ENCODE peak calls at places on chromosomes 12 and 14, in five cellular contexts. One of them, this sample, is unnamed.

GRCh38 chr14:52907949-52908348 is 42.9 kb downstream of the FERMT2 start:
- DNase-seq in K562: no peak
- DNase-seq in GM12878: no peak
- DNase-seq in HepG2: no peak
- DNase-seq in SK-N-SH: no peak
- DNase-seq in this sample: no peak

GRCh38 chr12:113842699-113843098 is 123.4 kb downstream of the RBM19 start:
- DNase-seq in K562: no peak
- DNase-seq in GM12878: no peak
- DNase-seq in HepG2: no peak
- DNase-seq in SK-N-SH: no peak
- DNase-seq in this sample: no peak

GRCh38 chr14:76936483-76936882 is 92.0 kb downstream of the IRF2BPL start:
- DNase-seq in K562: no peak
- DNase-seq in GM12878: no peak
- DNase-seq in HepG2: no peak
- DNase-seq in SK-N-SH: no peak
- DNase-seq in this sample: peak; percentile 54

GRCh38 chr14:81208489-81208888 is 12.3 kb downstream of the GTF2A1 start:
- DNase-seq in K562: no peak
- DNase-seq in GM12878: no peak
- DNase-seq in HepG2: no peak
- DNase-seq in SK-N-SH: no peak
- DNase-seq in this sample: no peak

GRCh38 chr12:110333201-110333600 is 52.2 kb downstream of the ATP2A2 start:
- DNase-seq in K562: no peak
- DNase-seq in GM12878: no peak
- DNase-seq in HepG2: no peak
- DNase-seq in SK-N-SH: no peak
- DNase-seq in this sample: no peak

GRCh38 chr14:93105362-93105761 is 10.4 kb downstream of the ITPK1 start:
- DNase-seq in K562: no peak
- DNase-seq in GM12878: no peak
- DNase-seq in HepG2: no peak
- DNase-seq in SK-N-SH: no peak
- DNase-seq in this sample: peak; percentile 75

GRCh38 chr14:36426836-36427235 is 93.2 kb downstream of the NKX2-1 start:
- DNase-seq in K562: no peak
- DNase-seq in GM12878: no peak
- DNase-seq in HepG2: no peak
- DNase-seq in SK-N-SH: no peak
- DNase-seq in this sample: no peak

GRCh38 chr12:3607821-3608220 is 116.8 kb downstream of the PRMT8 start:
- DNase-seq in K562: no peak
- DNase-seq in GM12878: no peak
- DNase-seq in HepG2: no peak
- DNase-seq in SK-N-SH: no peak
- DNase-seq in this sample: no peak

GRCh38 chr12:27549801-27550652 is 26.0 kb downstream of the PPFIBP1 start:
- DNase-seq in K562: peak; percentile 22
- DNase-seq in GM12878: no peak
- DNase-seq in HepG2: peak; percentile 99
- DNase-seq in SK-N-SH: no peak
- DNase-seq in this sample: peak; percentile 97

GRCh38 chr14:38197761-38198345 is 9.9 kb upstream of the SSTR1 start:
- DNase-seq in K562: no peak
- DNase-seq in GM12878: no peak
- DNase-seq in HepG2: no peak
- DNase-seq in SK-N-SH: no peak
- DNase-seq in this sample: peak; percentile 65

GRCh38 chr12:20212658-20213387 is 155.5 kb upstream of the PDE3A start:
- DNase-seq in K562: no peak
- DNase-seq in GM12878: no peak
- DNase-seq in HepG2: no peak
- DNase-seq in SK-N-SH: peak; percentile 61
- DNase-seq in this sample: peak; percentile 98

GRCh38 chr12:46990211-46990610 is 89.2 kb upstream of the PCED1B start:
- DNase-seq in K562: no peak
- DNase-seq in GM12878: no peak
- DNase-seq in HepG2: no peak
- DNase-seq in SK-N-SH: no peak
- DNase-seq in this sample: no peak

GRCh38 chr14:76267322-76268012 is 108.5 kb upstream of the ESRRB start:
- DNase-seq in K562: no peak
- DNase-seq in GM12878: no peak
- DNase-seq in HepG2: no peak
- DNase-seq in SK-N-SH: peak; percentile 73
- DNase-seq in this sample: peak; percentile 21

GRCh38 chr14:65954915-65955314 is 531.3 kb upstream of the CCDC196 start:
- DNase-seq in K562: no peak
- DNase-seq in GM12878: no peak
- DNase-seq in HepG2: no peak
- DNase-seq in SK-N-SH: no peak
- DNase-seq in this sample: no peak

GRCh38 chr14:65945333-65945732 is 532.8 kb downstream of the FUT8 start:
- DNase-seq in K562: no peak
- DNase-seq in GM12878: no peak
- DNase-seq in HepG2: no peak
- DNase-seq in SK-N-SH: no peak
- DNase-seq in this sample: no peak

GRCh38 chr14:65946494-65946893 is 534.0 kb downstream of the FUT8 start:
- DNase-seq in K562: no peak
- DNase-seq in GM12878: no peak
- DNase-seq in HepG2: no peak
- DNase-seq in SK-N-SH: no peak
- DNase-seq in this sample: no peak

GRCh38 chr14:65948302-65948701 is 535.8 kb downstream of the FUT8 start:
- DNase-seq in K562: no peak
- DNase-seq in GM12878: no peak
- DNase-seq in HepG2: peak; percentile 22
- DNase-seq in SK-N-SH: no peak
- DNase-seq in this sample: no peak

GRCh38 chr14:65949711-65950516 is 536.3 kb upstream of the CCDC196 start:
- DNase-seq in K562: no peak
- DNase-seq in GM12878: no peak
- DNase-seq in HepG2: peak; percentile 29
- DNase-seq in SK-N-SH: no peak
- DNase-seq in this sample: peak; percentile 12
- TF ChIP-seq MXI1 in K562: no peak
- TF ChIP-seq MXI1 in GM12878: no peak
- TF ChIP-seq MXI1 in HepG2: no peak
- TF ChIP-seq MXI1 in SK-N-SH: no peak
- TF ChIP-seq MXI1 in this sample: no peak

DNA sequence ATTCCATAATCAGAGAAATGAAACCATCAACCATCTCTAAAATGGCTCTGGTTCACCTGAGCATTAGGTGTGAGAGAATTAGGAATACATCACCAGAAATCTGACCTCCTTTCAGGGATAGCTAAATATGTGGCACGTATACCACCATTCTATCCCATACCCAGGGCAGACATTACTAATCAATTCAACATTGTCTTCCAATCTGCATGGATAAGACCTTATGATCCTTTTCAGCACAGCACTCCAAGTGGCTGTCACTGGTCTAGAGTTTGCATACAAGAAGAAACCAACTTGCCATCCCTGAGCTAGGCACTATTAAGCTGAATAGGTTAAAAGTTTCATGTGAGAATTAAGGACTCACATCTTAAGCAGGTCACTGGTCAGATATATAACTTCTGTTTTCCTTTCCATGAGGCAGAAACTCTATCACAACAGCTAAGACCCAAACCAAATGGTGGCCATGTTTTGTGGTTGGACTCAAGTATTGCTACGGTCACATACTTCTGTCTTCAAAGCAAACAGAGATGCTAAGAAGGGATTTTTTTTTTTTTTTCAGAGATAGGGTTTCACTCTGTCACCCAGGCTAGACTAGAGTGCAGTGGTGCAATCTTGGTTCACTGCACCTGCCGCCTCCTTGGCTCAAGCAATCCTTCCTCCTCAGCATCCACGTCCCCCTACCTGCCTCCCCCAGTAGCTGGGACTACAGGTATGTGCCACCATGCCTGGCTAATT is 249.0 kb downstream of the DPF3 start:
- DNase-seq in K562: no peak
- DNase-seq in GM12878: no peak
- DNase-seq in HepG2: no peak
- DNase-seq in SK-N-SH: no peak
- DNase-seq in this sample: peak; percentile 35
- TF ChIP-seq MXI1 in K562: no peak
- TF ChIP-seq MXI1 in GM12878: no peak
- TF ChIP-seq MXI1 in HepG2: no peak
- TF ChIP-seq MXI1 in SK-N-SH: no peak
- TF ChIP-seq MXI1 in this sample: no peak

DNA sequence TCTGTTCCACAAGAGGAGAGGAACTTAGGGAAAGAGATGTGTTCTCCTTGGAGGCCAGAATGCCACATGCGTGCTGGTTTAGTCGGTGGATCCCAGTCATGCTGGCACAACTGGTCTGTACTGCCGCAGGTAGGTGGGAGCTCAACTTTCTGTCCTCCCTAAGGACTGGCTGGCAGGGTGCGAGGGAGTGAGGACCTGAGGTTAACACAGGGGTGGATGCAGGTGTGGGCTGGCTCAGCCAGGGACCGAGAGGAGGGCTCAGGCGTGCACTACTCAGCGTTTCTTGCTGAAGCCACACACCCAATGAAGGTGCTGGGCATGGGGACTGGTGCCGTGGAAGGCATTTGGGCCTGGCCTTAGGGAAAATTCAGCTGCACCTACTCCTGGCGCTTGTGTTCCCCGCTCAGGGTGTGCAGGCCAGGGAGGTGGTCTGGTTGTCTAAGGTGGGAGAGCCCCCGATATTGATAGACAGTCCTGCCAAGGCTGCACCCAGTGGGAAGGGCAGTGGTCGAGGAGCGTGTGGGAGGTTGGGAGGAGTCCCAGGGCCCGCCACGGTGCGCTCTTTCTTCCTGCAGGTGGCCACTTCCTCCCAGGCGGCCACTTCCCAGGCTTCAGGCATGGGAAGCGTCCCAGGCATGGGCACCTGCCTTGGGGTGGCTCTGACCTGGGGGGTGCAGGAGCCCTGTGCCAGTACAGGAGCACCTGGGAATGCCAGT is 138.4 kb downstream of the ADGRD1 start:
- DNase-seq in K562: no peak
- DNase-seq in GM12878: peak; percentile 38
- DNase-seq in HepG2: no peak
- DNase-seq in SK-N-SH: no peak
- DNase-seq in this sample: no peak
- TF ChIP-seq MXI1 in K562: no peak
- TF ChIP-seq MXI1 in GM12878: no peak
- TF ChIP-seq MXI1 in HepG2: no peak
- TF ChIP-seq MXI1 in SK-N-SH: no peak
- TF ChIP-seq MXI1 in this sample: no peak

GRCh38 chr14:20751963-20752562 is 6.4 kb downstream of the EDDM3A start:
- DNase-seq in K562: no peak
- DNase-seq in GM12878: no peak
- DNase-seq in HepG2: no peak
- DNase-seq in SK-N-SH: no peak
- DNase-seq in this sample: no peak

GRCh38 chr14:20757963-20758362 is 10.2 kb upstream of the EDDM3B start:
- DNase-seq in K562: peak; percentile 40
- DNase-seq in GM12878: no peak
- DNase-seq in HepG2: no peak
- DNase-seq in SK-N-SH: no peak
- DNase-seq in this sample: no peak

GRCh38 chr14:20754308-20754707 is 8.6 kb downstream of the EDDM3A start:
- DNase-seq in K562: no peak
- DNase-seq in GM12878: no peak
- DNase-seq in HepG2: no peak
- DNase-seq in SK-N-SH: no peak
- DNase-seq in this sample: no peak

GRCh38 chr14:20750194-20750593 is 4.5 kb downstream of the EDDM3A start:
- DNase-seq in K562: no peak
- DNase-seq in GM12878: no peak
- DNase-seq in HepG2: no peak
- DNase-seq in SK-N-SH: no peak
- DNase-seq in this sample: no peak

DNA sequence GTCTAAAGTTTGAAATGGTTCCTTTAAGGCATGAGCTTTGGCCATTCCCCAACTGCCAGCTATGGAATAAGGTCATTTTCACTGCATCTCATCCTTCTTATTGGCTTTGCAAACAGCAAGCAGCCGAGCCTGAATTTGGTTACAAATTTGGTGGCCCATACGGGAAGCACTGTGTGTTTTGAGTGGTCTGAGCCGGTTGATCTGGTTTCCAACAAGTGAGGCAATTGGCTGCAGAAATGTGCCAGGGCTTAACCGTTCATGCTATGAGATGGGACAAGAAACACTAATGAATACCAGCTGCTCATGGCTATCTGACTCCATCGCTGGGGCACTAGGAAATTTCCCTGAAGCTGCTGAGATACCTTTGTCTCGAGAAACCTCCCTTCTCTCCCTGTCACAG is 9.3 kb downstream of the EDDM3A start:
- DNase-seq in K562: no peak
- DNase-seq in GM12878: no peak
- DNase-seq in HepG2: no peak
- DNase-seq in SK-N-SH: no peak
- DNase-seq in this sample: no peak
- TF ChIP-seq MXI1 in K562: no peak
- TF ChIP-seq MXI1 in GM12878: no peak
- TF ChIP-seq MXI1 in HepG2: no peak
- TF ChIP-seq MXI1 in SK-N-SH: no peak
- TF ChIP-seq MXI1 in this sample: no peak